ENCODE peak calls at places on chromosomes 12 and 14, in seven cellular contexts. One of them, this sample, is unnamed.

GRCh38 chr12:132494294-132495164 is 4.6 kb downstream of the FBRSL1 start:
- DNase-seq in prostate gland: peak; percentile 64
- DNase-seq in activated T-helper 1 cell treated with Interleukin-2 at 50 U/mL for 16 hours: no peak
- DNase-seq in AG04449: no peak
- DNase-seq in EH: no peak
- DNase-seq in breast epithelium: peak; percentile 63
- DNase-seq in GDM1: no peak
- DNase-seq in this sample: peak; percentile 81

GRCh38 chr14:53881161-53881846 is 75.3 kb downstream of the BMP4 start:
- DNase-seq in prostate gland: no peak
- DNase-seq in GDM1: no peak
- DNase-seq in activated T-helper 1 cell treated with Interleukin-2 at 50 U/mL for 16 hours: no peak
- DNase-seq in EH: peak; percentile 89
- DNase-seq in AG04449: peak; percentile 40
- DNase-seq in breast epithelium: no peak
- DNase-seq in this sample: no peak

GRCh38 chr14:104294628-104294982 is 156.2 kb downstream of the KIF26A start:
- DNase-seq in breast epithelium: peak; percentile 31
- DNase-seq in prostate gland: no peak
- DNase-seq in GDM1: no peak
- DNase-seq in activated T-helper 1 cell treated with Interleukin-2 at 50 U/mL for 16 hours: no peak
- DNase-seq in EH: no peak
- DNase-seq in AG04449: no peak
- DNase-seq in this sample: no peak

GRCh38 chr14:103023881-103024473 is 33.4 kb downstream of the CDC42BPB start:
- DNase-seq in GDM1: no peak
- DNase-seq in AG04449: no peak
- DNase-seq in EH: peak; percentile 86
- DNase-seq in activated T-helper 1 cell treated with Interleukin-2 at 50 U/mL for 16 hours: no peak
- DNase-seq in prostate gland: no peak
- DNase-seq in breast epithelium: peak; percentile 17
- DNase-seq in this sample: no peak

GRCh38 chr12:121964813-121965643 is 46.6 kb downstream of the CFAP251 start:
- DNase-seq in prostate gland: no peak
- DNase-seq in AG04449: peak; percentile 60
- DNase-seq in EH: peak; percentile 94
- DNase-seq in activated T-helper 1 cell treated with Interleukin-2 at 50 U/mL for 16 hours: no peak
- DNase-seq in breast epithelium: no peak
- DNase-seq in GDM1: no peak
- DNase-seq in this sample: no peak

GRCh38 chr14:95326987-95327386 is 7.3 kb upstream of the CLMN start:
- DNase-seq in breast epithelium: no peak
- DNase-seq in EH: no peak
- DNase-seq in activated T-helper 1 cell treated with Interleukin-2 at 50 U/mL for 16 hours: no peak
- DNase-seq in AG04449: no peak
- DNase-seq in GDM1: no peak
- DNase-seq in prostate gland: no peak
- DNase-seq in this sample: no peak

GRCh38 chr12:113727651-113728061 is 238.5 kb downstream of the RBM19 start:
- DNase-seq in GDM1: no peak
- DNase-seq in breast epithelium: no peak
- DNase-seq in activated T-helper 1 cell treated with Interleukin-2 at 50 U/mL for 16 hours: no peak
- DNase-seq in AG04449: peak; percentile 17
- DNase-seq in prostate gland: no peak
- DNase-seq in EH: peak; percentile 90
- DNase-seq in this sample: no peak

GRCh38 chr12:124498178-124498869 is 69.1 kb downstream of the NCOR2 start:
- DNase-seq in prostate gland: no peak
- DNase-seq in breast epithelium: no peak
- DNase-seq in EH: peak; percentile 67
- DNase-seq in GDM1: no peak
- DNase-seq in AG04449: no peak
- DNase-seq in activated T-helper 1 cell treated with Interleukin-2 at 50 U/mL for 16 hours: no peak
- DNase-seq in this sample: no peak

GRCh38 chr14:63672417-63673180 is 30.9 kb upstream of the WDR89 start:
- DNase-seq in breast epithelium: no peak
- DNase-seq in AG04449: no peak
- DNase-seq in GDM1: no peak
- DNase-seq in EH: peak; percentile 66
- DNase-seq in activated T-helper 1 cell treated with Interleukin-2 at 50 U/mL for 16 hours: no peak
- DNase-seq in prostate gland: no peak
- DNase-seq in this sample: peak; percentile 60